ENCODE peak calls at places on chromosomes 12 and 14, in six cellular contexts. Q, M, R, V, I and U are unnamed samples.

GRCh38 chr12:128783129-128783574 is 40.6 kb downstream of the SLC15A4 start:
- DNase-seq in I (no peak), Q (no peak), V (no peak), M (peak), R (peak), U (peak)

GRCh38 chr12:77943466-77943865 is 112.8 kb downstream of the NAV3 start:
- DNase-seq in R (no peak), V (no peak), Q (no peak), M (peak), I (peak), U (no peak)

GRCh38 chr12:47818382-47818700 is 1.4 kb downstream of the HDAC7 start:
- DNase-seq in V (no peak), M (no peak), Q (no peak), I (no peak), R (no peak), U (no peak)

GRCh38 chr12:97837401-97837800 is 374.8 kb downstream of the RMST start:
- DNase-seq in V (peak), Q (peak), I (no peak), M (peak), R (no peak), U (no peak)

GRCh38 chr12:113061061-113061694 is 4.6 kb downstream of the DTX1 start:
- DNase-seq in Q (no peak), M (no peak), R (peak), V (no peak), I (no peak), U (no peak)

GRCh38 chr12:114762490-114763110 is 78.6 kb upstream of the TBX3 start:
- DNase-seq in R (no peak), V (no peak), I (no peak), M (no peak), Q (no peak), U (no peak)

GRCh38 chr12:96861656-96862055 is 45.4 kb upstream of the NEDD1 start:
- DNase-seq in R (no peak), I (no peak), V (no peak), Q (no peak), M (peak), U (no peak)

GRCh38 chr12:18443768-18444437 is 182.6 kb downstream of the PIK3C2G start:
- DNase-seq in Q (no peak), I (no peak), M (peak), V (no peak), R (no peak), U (no peak)

GRCh38 chr14:77086017-77086727 is 11.9 kb upstream of the CIPC start:
- DNase-seq in R (no peak), I (no peak), M (peak), V (no peak), Q (no peak), U (no peak)

GRCh38 chr12:89969098-89969497 is 260.5 kb upstream of the ATP2B1 start:
- DNase-seq in I (no peak), Q (no peak), V (no peak), R (no peak), M (no peak), U (no peak)
- H3K27ac ChIP-seq in I (no peak), Q (no peak), V (no peak), R (no peak), M (no peak), U (no peak)

DNA sequence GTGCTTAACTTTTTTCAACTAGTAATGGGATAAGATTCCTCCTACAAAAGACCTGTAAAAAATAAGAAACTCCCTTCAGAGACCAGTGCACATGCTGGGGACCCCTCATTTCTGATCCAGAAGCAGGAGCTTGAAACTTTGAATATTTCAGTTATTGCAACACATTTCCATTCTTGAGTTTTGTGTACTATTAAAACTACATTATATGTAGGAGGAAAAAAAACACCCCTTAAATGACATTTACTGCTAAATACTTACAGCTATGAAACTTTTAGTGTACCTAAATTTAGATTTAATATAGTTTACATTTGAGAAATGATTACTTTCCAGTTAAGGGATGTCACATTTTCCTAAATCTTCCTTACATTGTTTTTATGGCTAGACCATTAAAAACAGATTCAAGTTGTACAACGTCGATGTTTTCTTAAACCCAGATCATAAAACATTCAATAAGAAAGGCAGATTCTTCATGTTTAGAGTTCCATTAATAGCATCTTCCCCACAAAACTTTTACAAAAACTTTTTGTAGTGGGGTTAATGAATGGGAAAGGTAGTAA is 4.1 kb downstream of the LRIG3 start:
- DNase-seq in R (no peak), Q (no peak), V (no peak), M (no peak), I (no peak), U (no peak)
- H3K4me3 ChIP-seq in R (peak), Q (no peak), V (peak), M (no peak), I (peak), U (peak)

DNA sequence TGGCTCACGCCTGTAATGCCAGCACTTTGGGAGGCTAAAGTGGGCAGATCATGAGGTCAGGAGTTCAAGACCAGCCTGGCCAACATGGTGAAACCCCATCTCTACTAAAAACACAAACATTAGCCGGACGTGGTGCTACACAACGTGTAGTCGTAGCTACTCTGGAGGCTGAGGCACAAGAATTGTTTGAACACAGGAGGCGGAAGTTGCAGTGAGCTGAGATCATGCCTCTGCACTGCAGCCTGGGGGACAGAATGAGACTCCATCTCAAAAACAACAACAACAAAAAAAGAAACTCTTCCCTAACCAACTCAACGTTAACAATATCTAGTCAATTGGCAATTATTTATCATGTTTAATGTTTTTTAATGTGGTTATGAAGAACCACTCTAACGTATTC is 89.3 kb downstream of the EPS8 start:
- DNase-seq in M (no peak), R (no peak), I (no peak), V (no peak), Q (no peak), U (no peak)
- TF ChIP-seq CTCF in M (no peak), R (no peak), I (no peak), V (no peak), Q (no peak), U (no peak)

GRCh38 chr14:55120466-55121144 is 8.4 kb upstream of the LGALS3 start:
- DNase-seq in M (no peak), V (no peak), Q (no peak), I (no peak), R (no peak), U (no peak)

GRCh38 chr14:55116246-55117030 is 12.6 kb upstream of the LGALS3 start:
- DNase-seq in M (no peak), I (no peak), V (no peak), R (no peak), Q (no peak), U (peak)

GRCh38 chr14:55117816-55118441 is 11.1 kb upstream of the LGALS3 start:
- DNase-seq in Q (no peak), V (no peak), R (no peak), M (peak), I (no peak), U (peak)

GRCh38 chr14:55121146-55121545 is 7.9 kb upstream of the LGALS3 start:
- DNase-seq in I (no peak), R (no peak), Q (no peak), V (no peak), M (no peak), U (no peak)

GRCh38 chr14:55118761-55119160 is 10.3 kb upstream of the LGALS3 start:
- DNase-seq in I (no peak), R (no peak), M (no peak), V (no peak), Q (no peak), U (no peak)
- H3K27ac ChIP-seq in I (no peak), R (peak), M (no peak), V (peak), Q (peak), U (peak)

GRCh38 chr14:46259536-46259935 is 392.0 kb downstream of the RPL10L start:
- DNase-seq in M (no peak), Q (no peak), V (no peak), I (no peak), R (no peak), U (no peak)
- H3K4me3 ChIP-seq in M (no peak), Q (no peak), V (no peak), I (no peak), R (no peak), U (no peak)

GRCh38 chr12:20627001-20627588 is 68.0 kb upstream of the SLCO1C1 start:
- DNase-seq in V (no peak), I (no peak), M (no peak), Q (no peak), R (no peak), U (no peak)

GRCh38 chr12:20625531-20625930 is 69.6 kb upstream of the SLCO1C1 start:
- DNase-seq in Q (no peak), V (no peak), M (no peak), I (no peak), R (no peak), U (no peak)

GRCh38 chr12:20628999-20629398 is 66.1 kb upstream of the SLCO1C1 start:
- DNase-seq in R (no peak), Q (no peak), V (no peak), M (no peak), I (no peak), U (no peak)

GRCh38 chr12:20628388-20628787 is 66.7 kb upstream of the SLCO1C1 start:
- DNase-seq in I (no peak), Q (no peak), M (no peak), R (no peak), V (no peak), U (no peak)

DNA sequence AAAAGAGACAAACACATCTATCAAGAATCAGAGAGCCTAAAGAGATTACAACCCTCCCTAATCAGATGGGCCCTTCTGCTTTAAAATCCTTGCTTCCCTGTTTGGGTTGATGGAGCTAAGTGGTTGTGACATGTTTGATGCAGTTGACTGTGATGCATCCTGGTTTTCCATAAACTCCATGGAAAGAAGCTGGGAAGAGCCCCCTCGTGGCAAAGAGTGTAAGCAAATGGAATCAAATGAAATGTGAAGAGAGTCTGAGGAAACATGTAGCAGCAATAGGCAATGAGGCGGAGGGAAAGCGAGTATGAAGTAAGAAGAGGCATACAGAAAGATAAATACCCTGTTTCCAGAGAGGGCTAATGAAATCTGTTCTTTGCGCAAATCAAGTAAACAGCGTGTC is 70.4 kb upstream of the SLCO1C1 start:
- DNase-seq in I (peak), R (no peak), M (peak), V (no peak), Q (no peak), U (no peak)
- TF ChIP-seq CTCF in I (peak), R (peak), M (peak), V (peak), Q (no peak), U (no peak)

GRCh38 chr14:104659146-104659545 is 30.3 kb upstream of the INF2 start:
- DNase-seq in V (no peak), M (no peak), R (no peak), I (no peak), Q (no peak), U (no peak)

GRCh38 chr14:104660597-104660996 is 28.8 kb upstream of the INF2 start:
- DNase-seq in I (no peak), R (no peak), M (no peak), Q (no peak), V (no peak), U (no peak)

GRCh38 chr14:104661086-104661485 is 28.3 kb upstream of the INF2 start:
- DNase-seq in R (no peak), Q (no peak), M (no peak), V (no peak), I (no peak), U (no peak)

GRCh38 chr14:104658325-104658712 is 31.1 kb upstream of the INF2 start:
- DNase-seq in I (no peak), M (no peak), V (no peak), R (no peak), Q (no peak), U (no peak)

GRCh38 chr14:104659764-104660523 is 29.5 kb upstream of the INF2 start:
- DNase-seq in Q (no peak), V (no peak), I (no peak), R (peak), M (no peak), U (no peak)
- H3K27ac ChIP-seq in Q (no peak), V (no peak), I (no peak), R (no peak), M (no peak), U (no peak)

GRCh38 chr12:5479761-5480160 is 47.9 kb downstream of the NTF3 start:
- DNase-seq in M (no peak), I (no peak), R (no peak), Q (no peak), V (no peak), U (no peak)

GRCh38 chr12:5480953-5481300 is 49.0 kb downstream of the NTF3 start:
- DNase-seq in M (no peak), R (no peak), V (no peak), Q (no peak), I (no peak), U (no peak)

GRCh38 chr12:5476356-5476755 is 44.4 kb downstream of the NTF3 start:
- DNase-seq in M (no peak), Q (no peak), R (no peak), V (no peak), I (no peak), U (no peak)

GRCh38 chr12:5480218-5480952 is 48.5 kb downstream of the NTF3 start:
- DNase-seq in Q (no peak), M (peak), I (no peak), V (no peak), R (no peak), U (no peak)

DNA sequence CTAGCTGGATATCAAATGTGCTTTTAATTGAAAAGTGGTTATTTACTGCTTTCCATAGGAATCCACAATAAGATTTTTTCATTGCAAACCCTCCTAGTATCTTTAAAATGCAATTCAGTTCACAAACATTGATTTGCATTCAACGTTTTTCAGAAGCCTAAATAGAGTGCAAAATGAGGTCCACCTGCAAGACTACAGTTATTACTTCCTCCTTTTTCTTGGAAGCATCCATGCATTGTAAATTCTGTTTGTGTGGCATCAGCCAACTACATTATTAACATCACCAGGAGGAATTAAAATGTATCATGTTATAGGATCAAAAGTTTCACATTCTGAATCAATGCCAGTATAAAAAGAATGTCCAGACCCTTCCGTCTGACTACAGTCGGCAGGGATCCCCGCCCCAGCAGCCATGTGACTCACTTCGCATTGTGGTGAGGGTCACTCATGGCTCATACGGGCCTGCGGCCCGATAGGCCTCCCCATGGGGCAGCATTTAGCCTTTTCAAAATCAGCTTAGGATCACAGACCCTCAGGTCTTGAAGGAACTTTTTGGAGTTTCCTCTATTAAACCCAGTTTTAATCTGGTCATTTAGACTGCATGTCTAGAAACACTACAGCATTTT is 46.3 kb downstream of the NTF3 start:
- DNase-seq in I (no peak), M (peak), Q (no peak), V (no peak), R (no peak), U (no peak)
- H3K4me3 ChIP-seq in I (no peak), M (no peak), Q (no peak), V (no peak), R (no peak), U (no peak)

GRCh38 chr12:57488397-57489156 is 709 bp downstream of the MARS1 start:
- DNase-seq in Q (no peak), V (no peak), R (no peak), M (no peak), I (no peak), U (no peak)
- TF ChIP-seq CTCF in Q (no peak), V (no peak), R (no peak), M (no peak), I (no peak), U (no peak)